ENCODE peak calls at places on chromosomes 11 and 22, in eight cellular contexts. One of them, this sample, is unnamed.

GRCh38 chr11:73971175-73971719 is 11.4 kb downstream of the UCP2 start:
- DNase-seq in heart left ventricle: no peak
- DNase-seq in Daoy: no peak
- DNase-seq in HEK293T: no peak
- DNase-seq in central memory CD8-positive, alpha-beta T cell: no peak
- DNase-seq in left cardiac atrium: no peak
- DNase-seq in GM04504: no peak
- DNase-seq in stimulated activated CD4-positive, alpha-beta T cell treated with anti-CD3 and anti-CD28 coated beads, Interleukin-2, amount 100 ng/mL, for 48 hours: no peak
- DNase-seq in this sample: no peak

GRCh38 chr11:76193219-76193618 is 13.1 kb downstream of the WNT11 start:
- DNase-seq in HEK293T: no peak
- DNase-seq in stimulated activated CD4-positive, alpha-beta T cell treated with anti-CD3 and anti-CD28 coated beads, Interleukin-2, amount 100 ng/mL, for 48 hours: no peak
- DNase-seq in central memory CD8-positive, alpha-beta T cell: no peak
- DNase-seq in heart left ventricle: no peak
- DNase-seq in GM04504: no peak
- DNase-seq in Daoy: no peak
- DNase-seq in left cardiac atrium: no peak
- DNase-seq in this sample: no peak

GRCh38 chr11:93444671-93445073 is 98.5 kb downstream of the SMCO4 start:
- DNase-seq in HEK293T: no peak
- DNase-seq in GM04504: no peak
- DNase-seq in stimulated activated CD4-positive, alpha-beta T cell treated with anti-CD3 and anti-CD28 coated beads, Interleukin-2, amount 100 ng/mL, for 48 hours: no peak
- DNase-seq in heart left ventricle: no peak
- DNase-seq in Daoy: peak
- DNase-seq in central memory CD8-positive, alpha-beta T cell: no peak
- DNase-seq in left cardiac atrium: no peak
- DNase-seq in this sample: no peak

GRCh38 chr11:105458071-105458470 is 151.8 kb upstream of the GRIA4 start:
- DNase-seq in stimulated activated CD4-positive, alpha-beta T cell treated with anti-CD3 and anti-CD28 coated beads, Interleukin-2, amount 100 ng/mL, for 48 hours: no peak
- DNase-seq in GM04504: no peak
- DNase-seq in HEK293T: no peak
- DNase-seq in heart left ventricle: no peak
- DNase-seq in left cardiac atrium: no peak
- DNase-seq in Daoy: no peak
- DNase-seq in central memory CD8-positive, alpha-beta T cell: no peak
- DNase-seq in this sample: no peak

GRCh38 chr11:94638902-94639373 is 71.8 kb downstream of the PIWIL4 start:
- DNase-seq in HEK293T: no peak
- DNase-seq in central memory CD8-positive, alpha-beta T cell: no peak
- DNase-seq in left cardiac atrium: no peak
- DNase-seq in GM04504: peak
- DNase-seq in heart left ventricle: no peak
- DNase-seq in Daoy: no peak
- DNase-seq in stimulated activated CD4-positive, alpha-beta T cell treated with anti-CD3 and anti-CD28 coated beads, Interleukin-2, amount 100 ng/mL, for 48 hours: no peak
- DNase-seq in this sample: no peak

GRCh38 chr11:121298770-121299169 is 6.2 kb downstream of the SC5D start:
- DNase-seq in stimulated activated CD4-positive, alpha-beta T cell treated with anti-CD3 and anti-CD28 coated beads, Interleukin-2, amount 100 ng/mL, for 48 hours: no peak
- DNase-seq in heart left ventricle: no peak
- DNase-seq in left cardiac atrium: no peak
- DNase-seq in Daoy: no peak
- DNase-seq in central memory CD8-positive, alpha-beta T cell: no peak
- DNase-seq in GM04504: no peak
- DNase-seq in HEK293T: no peak
- DNase-seq in this sample: no peak

GRCh38 chr22:38051900-38052862 is 5.0 kb upstream of the PICK1 start:
- DNase-seq in left cardiac atrium: peak
- DNase-seq in HEK293T: peak
- DNase-seq in heart left ventricle: peak
- DNase-seq in Daoy: peak
- DNase-seq in central memory CD8-positive, alpha-beta T cell: peak
- DNase-seq in stimulated activated CD4-positive, alpha-beta T cell treated with anti-CD3 and anti-CD28 coated beads, Interleukin-2, amount 100 ng/mL, for 48 hours: peak
- DNase-seq in GM04504: peak
- DNase-seq in this sample: peak

GRCh38 chr11:78476066-78476465 is 58.4 kb upstream of the GAB2 start:
- DNase-seq in HEK293T: no peak
- DNase-seq in heart left ventricle: no peak
- DNase-seq in GM04504: no peak
- DNase-seq in stimulated activated CD4-positive, alpha-beta T cell treated with anti-CD3 and anti-CD28 coated beads, Interleukin-2, amount 100 ng/mL, for 48 hours: no peak
- DNase-seq in left cardiac atrium: no peak
- DNase-seq in Daoy: no peak
- DNase-seq in central memory CD8-positive, alpha-beta T cell: no peak
- DNase-seq in this sample: no peak

GRCh38 chr22:17785185-17786184 is 11.2 kb upstream of the BID start:
- DNase-seq in Daoy: peak
- DNase-seq in central memory CD8-positive, alpha-beta T cell: peak
- DNase-seq in GM04504: no peak
- DNase-seq in stimulated activated CD4-positive, alpha-beta T cell treated with anti-CD3 and anti-CD28 coated beads, Interleukin-2, amount 100 ng/mL, for 48 hours: peak
- DNase-seq in left cardiac atrium: peak
- DNase-seq in heart left ventricle: peak
- DNase-seq in HEK293T: peak
- DNase-seq in this sample: peak

GRCh38 chr22:29102300-29102699 is 29.5 kb downstream of the KREMEN1 start:
- DNase-seq in HEK293T: no peak
- DNase-seq in GM04504: no peak
- DNase-seq in heart left ventricle: no peak
- DNase-seq in stimulated activated CD4-positive, alpha-beta T cell treated with anti-CD3 and anti-CD28 coated beads, Interleukin-2, amount 100 ng/mL, for 48 hours: no peak
- DNase-seq in central memory CD8-positive, alpha-beta T cell: no peak
- DNase-seq in left cardiac atrium: no peak
- DNase-seq in Daoy: no peak
- DNase-seq in this sample: no peak

GRCh38 chr11:58770627-58771457 is 39.1 kb upstream of the GLYAT start:
- DNase-seq in left cardiac atrium: no peak
- DNase-seq in heart left ventricle: no peak
- DNase-seq in central memory CD8-positive, alpha-beta T cell: no peak
- DNase-seq in Daoy: peak
- DNase-seq in HEK293T: no peak
- DNase-seq in GM04504: peak
- DNase-seq in stimulated activated CD4-positive, alpha-beta T cell treated with anti-CD3 and anti-CD28 coated beads, Interleukin-2, amount 100 ng/mL, for 48 hours: peak
- DNase-seq in this sample: no peak

GRCh38 chr11:5004429-5005274 is 10.0 kb downstream of the OR51L1 start:
- DNase-seq in left cardiac atrium: peak
- DNase-seq in HEK293T: peak
- DNase-seq in GM04504: peak
- DNase-seq in Daoy: peak
- DNase-seq in central memory CD8-positive, alpha-beta T cell: no peak
- DNase-seq in stimulated activated CD4-positive, alpha-beta T cell treated with anti-CD3 and anti-CD28 coated beads, Interleukin-2, amount 100 ng/mL, for 48 hours: peak
- DNase-seq in heart left ventricle: peak
- DNase-seq in this sample: peak

GRCh38 chr22:50148991-50149721 is 21.4 kb upstream of the PANX2 start:
- DNase-seq in stimulated activated CD4-positive, alpha-beta T cell treated with anti-CD3 and anti-CD28 coated beads, Interleukin-2, amount 100 ng/mL, for 48 hours: peak
- DNase-seq in GM04504: no peak
- DNase-seq in Daoy: peak
- DNase-seq in central memory CD8-positive, alpha-beta T cell: peak
- DNase-seq in HEK293T: peak
- DNase-seq in heart left ventricle: no peak
- DNase-seq in left cardiac atrium: peak
- DNase-seq in this sample: peak

GRCh38 chr11:19164230-19164855 is 37.4 kb downstream of the CSRP3 start:
- DNase-seq in heart left ventricle: no peak
- DNase-seq in GM04504: no peak
- DNase-seq in Daoy: no peak
- DNase-seq in stimulated activated CD4-positive, alpha-beta T cell treated with anti-CD3 and anti-CD28 coated beads, Interleukin-2, amount 100 ng/mL, for 48 hours: no peak
- DNase-seq in central memory CD8-positive, alpha-beta T cell: no peak
- DNase-seq in left cardiac atrium: no peak
- DNase-seq in HEK293T: no peak
- DNase-seq in this sample: no peak

GRCh38 chr11:131386408-131386807 is 16.0 kb downstream of the NTM start:
- DNase-seq in stimulated activated CD4-positive, alpha-beta T cell treated with anti-CD3 and anti-CD28 coated beads, Interleukin-2, amount 100 ng/mL, for 48 hours: no peak
- DNase-seq in Daoy: no peak
- DNase-seq in left cardiac atrium: no peak
- DNase-seq in HEK293T: no peak
- DNase-seq in central memory CD8-positive, alpha-beta T cell: no peak
- DNase-seq in heart left ventricle: no peak
- DNase-seq in GM04504: no peak
- DNase-seq in this sample: no peak

GRCh38 chr11:1586699-1587098 is 1.6 kb upstream of the KRTAP5-1 start:
- DNase-seq in GM04504: no peak
- DNase-seq in Daoy: no peak
- DNase-seq in left cardiac atrium: no peak
- DNase-seq in heart left ventricle: no peak
- DNase-seq in HEK293T: no peak
- DNase-seq in central memory CD8-positive, alpha-beta T cell: no peak
- DNase-seq in stimulated activated CD4-positive, alpha-beta T cell treated with anti-CD3 and anti-CD28 coated beads, Interleukin-2, amount 100 ng/mL, for 48 hours: no peak
- DNase-seq in this sample: no peak

GRCh38 chr11:63802637-63803414 is 10.4 kb upstream of the SPINDOC start:
- DNase-seq in stimulated activated CD4-positive, alpha-beta T cell treated with anti-CD3 and anti-CD28 coated beads, Interleukin-2, amount 100 ng/mL, for 48 hours: no peak
- DNase-seq in left cardiac atrium: no peak
- DNase-seq in HEK293T: peak
- DNase-seq in central memory CD8-positive, alpha-beta T cell: no peak
- DNase-seq in heart left ventricle: no peak
- DNase-seq in Daoy: peak
- DNase-seq in GM04504: no peak
- DNase-seq in this sample: no peak

GRCh38 chr11:70511345-70511744 is 113.0 kb downstream of the CTTN start:
- DNase-seq in heart left ventricle: no peak
- DNase-seq in HEK293T: no peak
- DNase-seq in stimulated activated CD4-positive, alpha-beta T cell treated with anti-CD3 and anti-CD28 coated beads, Interleukin-2, amount 100 ng/mL, for 48 hours: no peak
- DNase-seq in Daoy: no peak
- DNase-seq in left cardiac atrium: no peak
- DNase-seq in GM04504: no peak
- DNase-seq in central memory CD8-positive, alpha-beta T cell: no peak
- DNase-seq in this sample: peak

GRCh38 chr11:71266114-71266833 is 13.9 kb upstream of the SHANK2 start:
- DNase-seq in left cardiac atrium: no peak
- DNase-seq in HEK293T: no peak
- DNase-seq in central memory CD8-positive, alpha-beta T cell: no peak
- DNase-seq in stimulated activated CD4-positive, alpha-beta T cell treated with anti-CD3 and anti-CD28 coated beads, Interleukin-2, amount 100 ng/mL, for 48 hours: no peak
- DNase-seq in GM04504: no peak
- DNase-seq in heart left ventricle: no peak
- DNase-seq in Daoy: no peak
- DNase-seq in this sample: no peak

GRCh38 chr22:44665115-44665514 is 36.9 kb upstream of the PRR5 start:
- DNase-seq in left cardiac atrium: no peak
- DNase-seq in stimulated activated CD4-positive, alpha-beta T cell treated with anti-CD3 and anti-CD28 coated beads, Interleukin-2, amount 100 ng/mL, for 48 hours: no peak
- DNase-seq in GM04504: no peak
- DNase-seq in central memory CD8-positive, alpha-beta T cell: no peak
- DNase-seq in heart left ventricle: peak
- DNase-seq in HEK293T: no peak
- DNase-seq in Daoy: no peak
- DNase-seq in this sample: peak

GRCh38 chr11:2213890-2214526 is 42.4 kb upstream of the TH start:
- DNase-seq in left cardiac atrium: no peak
- DNase-seq in Daoy: no peak
- DNase-seq in central memory CD8-positive, alpha-beta T cell: peak
- DNase-seq in HEK293T: no peak
- DNase-seq in heart left ventricle: no peak
- DNase-seq in stimulated activated CD4-positive, alpha-beta T cell treated with anti-CD3 and anti-CD28 coated beads, Interleukin-2, amount 100 ng/mL, for 48 hours: no peak
- DNase-seq in GM04504: no peak
- DNase-seq in this sample: no peak

GRCh38 chr11:70367071-70367470 is 31.3 kb upstream of the CTTN start:
- DNase-seq in stimulated activated CD4-positive, alpha-beta T cell treated with anti-CD3 and anti-CD28 coated beads, Interleukin-2, amount 100 ng/mL, for 48 hours: no peak
- DNase-seq in left cardiac atrium: no peak
- DNase-seq in central memory CD8-positive, alpha-beta T cell: no peak
- DNase-seq in Daoy: peak
- DNase-seq in HEK293T: no peak
- DNase-seq in heart left ventricle: no peak
- DNase-seq in GM04504: no peak
- DNase-seq in this sample: no peak

GRCh38 chr11:68956142-68956541 is 24.6 kb downstream of the MRGPRD start:
- DNase-seq in heart left ventricle: no peak
- DNase-seq in left cardiac atrium: no peak
- DNase-seq in GM04504: no peak
- DNase-seq in central memory CD8-positive, alpha-beta T cell: no peak
- DNase-seq in HEK293T: peak
- DNase-seq in stimulated activated CD4-positive, alpha-beta T cell treated with anti-CD3 and anti-CD28 coated beads, Interleukin-2, amount 100 ng/mL, for 48 hours: peak
- DNase-seq in Daoy: no peak
- DNase-seq in this sample: no peak

GRCh38 chr11:75579841-75580240 is 17.8 kb downstream of the SERPINH1 start:
- DNase-seq in HEK293T: no peak
- DNase-seq in GM04504: no peak
- DNase-seq in stimulated activated CD4-positive, alpha-beta T cell treated with anti-CD3 and anti-CD28 coated beads, Interleukin-2, amount 100 ng/mL, for 48 hours: no peak
- DNase-seq in heart left ventricle: no peak
- DNase-seq in left cardiac atrium: no peak
- DNase-seq in Daoy: no peak
- DNase-seq in central memory CD8-positive, alpha-beta T cell: no peak
- DNase-seq in this sample: no peak

GRCh38 chr11:36192723-36193619 is 96.3 kb downstream of the COMMD9 start:
- DNase-seq in stimulated activated CD4-positive, alpha-beta T cell treated with anti-CD3 and anti-CD28 coated beads, Interleukin-2, amount 100 ng/mL, for 48 hours: no peak
- DNase-seq in left cardiac atrium: no peak
- DNase-seq in Daoy: no peak
- DNase-seq in central memory CD8-positive, alpha-beta T cell: no peak
- DNase-seq in GM04504: no peak
- DNase-seq in HEK293T: no peak
- DNase-seq in heart left ventricle: no peak
- DNase-seq in this sample: no peak

GRCh38 chr11:10208045-10208674 is 85.9 kb downstream of the SBF2 start:
- DNase-seq in Daoy: peak
- DNase-seq in stimulated activated CD4-positive, alpha-beta T cell treated with anti-CD3 and anti-CD28 coated beads, Interleukin-2, amount 100 ng/mL, for 48 hours: no peak
- DNase-seq in left cardiac atrium: no peak
- DNase-seq in heart left ventricle: no peak
- DNase-seq in HEK293T: peak
- DNase-seq in GM04504: no peak
- DNase-seq in central memory CD8-positive, alpha-beta T cell: no peak
- DNase-seq in this sample: no peak

GRCh38 chr11:120425527-120425926 is 86.0 kb upstream of the GRIK4 start:
- DNase-seq in GM04504: no peak
- DNase-seq in stimulated activated CD4-positive, alpha-beta T cell treated with anti-CD3 and anti-CD28 coated beads, Interleukin-2, amount 100 ng/mL, for 48 hours: no peak
- DNase-seq in HEK293T: no peak
- DNase-seq in left cardiac atrium: no peak
- DNase-seq in Daoy: no peak
- DNase-seq in central memory CD8-positive, alpha-beta T cell: no peak
- DNase-seq in heart left ventricle: no peak
- DNase-seq in this sample: no peak

GRCh38 chr11:118625036-118625690 is 17.7 kb downstream of the PHLDB1 start:
- DNase-seq in stimulated activated CD4-positive, alpha-beta T cell treated with anti-CD3 and anti-CD28 coated beads, Interleukin-2, amount 100 ng/mL, for 48 hours: no peak
- DNase-seq in central memory CD8-positive, alpha-beta T cell: no peak
- DNase-seq in left cardiac atrium: no peak
- DNase-seq in GM04504: no peak
- DNase-seq in Daoy: no peak
- DNase-seq in HEK293T: no peak
- DNase-seq in heart left ventricle: peak
- DNase-seq in this sample: peak

GRCh38 chr11:109728056-109728455 is 306.1 kb downstream of the C11orf87 start:
- DNase-seq in central memory CD8-positive, alpha-beta T cell: no peak
- DNase-seq in GM04504: no peak
- DNase-seq in Daoy: no peak
- DNase-seq in left cardiac atrium: no peak
- DNase-seq in heart left ventricle: no peak
- DNase-seq in stimulated activated CD4-positive, alpha-beta T cell treated with anti-CD3 and anti-CD28 coated beads, Interleukin-2, amount 100 ng/mL, for 48 hours: no peak
- DNase-seq in HEK293T: no peak
- DNase-seq in this sample: no peak

GRCh38 chr11:20084921-20085814 is 75.1 kb downstream of the DBX1 start:
- DNase-seq in central memory CD8-positive, alpha-beta T cell: no peak
- DNase-seq in heart left ventricle: no peak
- DNase-seq in GM04504: no peak
- DNase-seq in Daoy: no peak
- DNase-seq in left cardiac atrium: no peak
- DNase-seq in stimulated activated CD4-positive, alpha-beta T cell treated with anti-CD3 and anti-CD28 coated beads, Interleukin-2, amount 100 ng/mL, for 48 hours: no peak
- DNase-seq in HEK293T: no peak
- DNase-seq in this sample: no peak

GRCh38 chr22:19843107-19843856 is 11.4 kb downstream of the GNB1L start:
- DNase-seq in HEK293T: no peak
- DNase-seq in GM04504: no peak
- DNase-seq in heart left ventricle: no peak
- DNase-seq in stimulated activated CD4-positive, alpha-beta T cell treated with anti-CD3 and anti-CD28 coated beads, Interleukin-2, amount 100 ng/mL, for 48 hours: no peak
- DNase-seq in Daoy: no peak
- DNase-seq in left cardiac atrium: no peak
- DNase-seq in central memory CD8-positive, alpha-beta T cell: no peak
- DNase-seq in this sample: no peak

GRCh38 chr11:10898003-10898762 is 40.3 kb upstream of the ZBED5 start:
- DNase-seq in heart left ventricle: no peak
- DNase-seq in GM04504: no peak
- DNase-seq in central memory CD8-positive, alpha-beta T cell: no peak
- DNase-seq in HEK293T: no peak
- DNase-seq in left cardiac atrium: no peak
- DNase-seq in stimulated activated CD4-positive, alpha-beta T cell treated with anti-CD3 and anti-CD28 coated beads, Interleukin-2, amount 100 ng/mL, for 48 hours: no peak
- DNase-seq in Daoy: no peak
- DNase-seq in this sample: no peak

GRCh38 chr22:19631899-19632670 is 82.2 kb upstream of the SEPTIN5 start:
- DNase-seq in Daoy: peak
- DNase-seq in stimulated activated CD4-positive, alpha-beta T cell treated with anti-CD3 and anti-CD28 coated beads, Interleukin-2, amount 100 ng/mL, for 48 hours: peak
- DNase-seq in left cardiac atrium: no peak
- DNase-seq in HEK293T: peak
- DNase-seq in GM04504: peak
- DNase-seq in central memory CD8-positive, alpha-beta T cell: no peak
- DNase-seq in heart left ventricle: no peak
- DNase-seq in this sample: no peak

GRCh38 chr11:106156290-106156937 is 79.0 kb downstream of the AASDHPPT start:
- DNase-seq in central memory CD8-positive, alpha-beta T cell: no peak
- DNase-seq in heart left ventricle: no peak
- DNase-seq in GM04504: peak
- DNase-seq in Daoy: peak
- DNase-seq in HEK293T: peak
- DNase-seq in stimulated activated CD4-positive, alpha-beta T cell treated with anti-CD3 and anti-CD28 coated beads, Interleukin-2, amount 100 ng/mL, for 48 hours: no peak
- DNase-seq in left cardiac atrium: no peak
- DNase-seq in this sample: no peak